ENCODE peak calls at places on chromosome 5, in ten cellular contexts. O is HCT116, C is spleen, I is stomach, L is Panc1, J is suprapubic skin, K is SK-N-SH, T is GM23338, H is sigmoid colon, E is endothelial cell of umbilical vein. V is an unnamed sample.

GRCh38 chr5:58106754-58107410 is 353.0 kb downstream of the PLK2 start:
- DNase-seq in O (no peak), I (no peak), H (no peak), T (no peak), L (no peak), K (no peak), J (no peak), E (peak), C (no peak), V (no peak)

GRCh38 chr5:83914662-83915418 is 194.2 kb upstream of the HAPLN1 start:
- DNase-seq in L (no peak), K (no peak), T (no peak), I (no peak), J (no peak), C (no peak), E (no peak), H (no peak), O (no peak), V (no peak)

GRCh38 chr5:127898551-127899213 is 184.9 kb upstream of the SLC12A2 start:
- DNase-seq in L (no peak), K (no peak), I (no peak), E (no peak), H (no peak), J (no peak), T (no peak), O (no peak), C (no peak), V (no peak)

GRCh38 chr5:126376443-126376842 is 46.8 kb upstream of the GRAMD2B start:
- DNase-seq in H (peak), I (no peak), J (no peak), E (no peak), O (no peak), L (no peak), K (no peak), T (no peak), C (no peak), V (no peak)

GRCh38 chr5:179755022-179755421 is 22.4 kb downstream of the MAML1 start:
- DNase-seq in K (no peak), E (peak), I (no peak), L (no peak), H (no peak), O (no peak), T (peak), J (no peak), C (no peak), V (no peak)

GRCh38 chr5:168353216-168353957 is 61.9 kb downstream of the WWC1 start:
- DNase-seq in O (no peak), J (no peak), L (no peak), H (no peak), T (no peak), E (no peak), C (no peak), K (no peak), I (peak), V (peak)

GRCh38 chr5:125551246-125551645 is 804.8 kb upstream of the ZNF608 start:
- DNase-seq in C (no peak), O (no peak), K (no peak), E (no peak), H (no peak), J (no peak), I (no peak), T (no peak), L (no peak), V (no peak)

GRCh38 chr5:121968910-121969607 is 7.3 kb downstream of the SRFBP1 start:
- DNase-seq in T (no peak), E (peak), J (no peak), O (peak), L (peak), K (no peak), H (no peak), I (no peak), C (no peak), V (no peak)

GRCh38 chr5:640461-641330 is 28.6 kb downstream of the CEP72 start:
- DNase-seq in J (peak), O (no peak), I (no peak), E (no peak), T (no peak), H (no peak), L (no peak), K (no peak), C (peak), V (no peak)

GRCh38 chr5:14258840-14259239 is 115.7 kb downstream of the TRIO start:
- DNase-seq in H (no peak), L (no peak), E (peak), I (no peak), K (no peak), O (no peak), J (no peak), T (peak), C (no peak), V (no peak)

GRCh38 chr5:79133121-79133656 is 21.6 kb downstream of the BHMT start:
- DNase-seq in J (no peak), E (peak), L (peak), T (peak), I (no peak), K (peak), C (no peak), O (peak), H (no peak), V (no peak)

GRCh38 chr5:111043712-111044506 is 27.6 kb upstream of the TSLP start:
- DNase-seq in L (no peak), H (no peak), I (no peak), E (no peak), O (no peak), C (no peak), J (no peak), T (peak), K (peak), V (no peak)

GRCh38 chr5:141371572-141372475 is 1.8 kb downstream of the PCDHGB3 start:
- DNase-seq in L (no peak), K (no peak), T (no peak), J (no peak), I (no peak), E (no peak), C (no peak), O (no peak), H (no peak), V (no peak)

GRCh38 chr5:141369994-141370848 is at the start of gene PCDHGB3:
- DNase-seq in I (no peak), K (no peak), T (peak), J (no peak), O (no peak), H (no peak), C (no peak), E (peak), L (no peak), V (no peak)

GRCh38 chr5:141373673-141374317 is at the start of gene PCDHGA6:
- DNase-seq in T (peak), K (no peak), I (no peak), H (no peak), J (no peak), E (peak), L (no peak), O (no peak), C (no peak), V (no peak)

GRCh38 chr5:141374627-141375026 is 936 bp downstream of the PCDHGA6 start:
- DNase-seq in L (no peak), H (no peak), O (no peak), T (no peak), C (no peak), K (no peak), J (no peak), E (no peak), I (no peak), V (no peak)
- H3K27ac ChIP-seq in L (no peak), H (no peak), O (no peak), T (no peak), C (no peak), K (no peak), J (no peak), E (no peak), I (no peak), V (no peak)

GRCh38 chr5:12658871-12659446 is 754.7 kb upstream of the CTNND2 start:
- DNase-seq in E (no peak), J (no peak), K (no peak), C (no peak), T (no peak), L (no peak), I (no peak), H (no peak), O (no peak), V (no peak)

GRCh38 chr5:12659675-12660074 is 755.4 kb upstream of the CTNND2 start:
- DNase-seq in E (no peak), K (no peak), I (no peak), H (no peak), J (no peak), T (no peak), C (no peak), O (no peak), L (no peak), V (no peak)

GRCh38 chr5:12661617-12662370 is 757.5 kb upstream of the CTNND2 start:
- DNase-seq in O (no peak), H (peak), I (no peak), T (peak), L (no peak), C (no peak), J (no peak), E (no peak), K (no peak), V (no peak)

GRCh38 chr5:12668564-12668963 is 764.3 kb upstream of the CTNND2 start:
- DNase-seq in K (no peak), T (peak), E (no peak), H (no peak), J (no peak), C (no peak), O (no peak), L (no peak), I (no peak), V (no peak)

DNA sequence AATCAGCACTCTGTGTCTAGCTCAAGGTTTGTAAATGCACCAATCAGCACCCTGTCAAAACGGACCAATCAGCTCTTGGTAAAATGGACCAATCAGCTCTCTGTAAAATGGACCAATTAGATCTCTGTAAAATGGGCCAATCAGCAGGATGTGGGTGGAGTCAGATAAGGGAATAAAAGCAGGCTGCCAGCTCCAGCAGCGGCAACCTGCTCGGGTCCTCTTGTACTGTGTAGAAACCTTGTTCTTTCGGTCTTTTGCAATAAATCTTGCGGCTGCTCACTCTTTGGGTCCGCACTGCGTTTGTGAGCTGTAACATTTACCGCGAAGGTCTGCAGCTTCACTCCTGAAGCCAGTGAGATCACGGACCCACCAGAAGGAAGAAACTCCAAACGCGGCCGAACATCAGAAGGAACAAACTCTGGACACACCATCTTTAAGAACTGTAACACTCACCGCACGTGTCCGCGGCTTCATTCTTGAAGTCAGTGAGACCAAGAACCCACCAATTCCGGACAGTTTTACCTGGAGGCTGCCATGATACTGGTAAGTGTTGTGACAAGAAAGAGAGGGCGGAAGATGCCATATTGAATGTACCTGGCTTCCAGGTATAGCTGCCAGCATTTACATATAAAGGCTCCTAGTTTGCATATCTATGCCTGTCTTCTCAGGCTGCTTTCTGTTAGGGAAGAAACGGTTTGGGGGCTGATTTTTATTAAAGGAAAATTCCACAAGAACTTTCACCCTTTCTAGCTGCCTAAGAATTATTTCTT is 758.5 kb upstream of the CTNND2 start:
- DNase-seq in I (no peak), H (no peak), C (no peak), J (no peak), E (no peak), K (no peak), O (no peak), L (no peak), T (peak), V (no peak)
- TF ChIP-seq POLR2AphosphoS5 in I (no peak), H (no peak), C (no peak), J (no peak), E (no peak), K (no peak), O (no peak), L (no peak), T (peak), V (no peak)

GRCh38 chr5:107231191-107231590 is 439.5 kb downstream of the EFNA5 start:
- DNase-seq in E (no peak), L (no peak), C (no peak), K (no peak), T (no peak), H (no peak), O (no peak), J (no peak), I (no peak), V (no peak)
- H3K27ac ChIP-seq in E (no peak), L (no peak), C (no peak), K (no peak), T (no peak), H (no peak), O (no peak), J (no peak), I (no peak), V (no peak)

GRCh38 chr5:150499437-150499956 is 8.4 kb upstream of the NDST1 start:
- DNase-seq in C (no peak), I (no peak), T (no peak), K (no peak), L (no peak), J (no peak), H (no peak), E (no peak), O (no peak), V (no peak)
- TF ChIP-seq POLR2AphosphoS5 in C (no peak), I (no peak), T (no peak), K (no peak), L (no peak), J (no peak), H (no peak), E (no peak), O (no peak), V (no peak)

GRCh38 chr5:149280802-149281201 is 9.1 kb downstream of the AFAP1L1 start:
- DNase-seq in E (no peak), J (no peak), C (no peak), O (no peak), H (no peak), T (no peak), K (no peak), I (no peak), L (no peak), V (no peak)
- H3K27ac ChIP-seq in E (no peak), J (no peak), C (no peak), O (no peak), H (no peak), T (no peak), K (no peak), I (no peak), L (no peak), V (no peak)

V was measured in breast epithelium.